ENCODE peak calls at places on chromosomes 11 and 22, in seven cellular contexts. L is NCI-H1930; X is thoracic aorta; R is activated effector memory CD4-positive, alpha-beta T cell treated with Interleukin-2 at 50 U/mL for 16 hours; J is GM23338; O is stimulated activated CD8-positive, alpha-beta memory T cell treated with anti-CD3 and anti-CD28 coated beads, Interleukin-4, amount 100 ng/mL, for 24 hours; V is BJ. B is an unnamed sample.

GRCh38 chr11:11979487-11980117 is 28.8 kb downstream of the DKK3 start:
- DNase-seq in L (no peak), X (no peak), R (no peak), J (no peak), O (no peak), V (peak; percentile 68), B (no peak)

GRCh38 chr11:67306769-67307544 is 3.6 kb downstream of the SSH3 start:
- DNase-seq in L (no peak), X (no peak), R (no peak), J (no peak), O (no peak), V (no peak), B (no peak)

GRCh38 chr11:34026432-34026831 is 25.1 kb upstream of the CAPRIN1 start:
- DNase-seq in L (no peak), X (no peak), R (no peak), J (no peak), O (no peak), V (no peak), B (no peak)

GRCh38 chr11:123303924-123304323 is 108.9 kb upstream of the CLMP start:
- DNase-seq in L (no peak), X (no peak), R (no peak), J (peak; percentile 13), O (no peak), V (no peak), B (no peak)

GRCh38 chr22:36221799-36222751 is 17.3 kb downstream of the APOL2 start:
- DNase-seq in L (no peak), X (no peak), R (peak; percentile 23), J (peak; percentile 86), O (peak; percentile 32), V (no peak), B (peak; percentile 19)

GRCh38 chr11:23995891-23996290 is 501.0 kb upstream of the LUZP2 start:
- DNase-seq in L (no peak), X (no peak), R (no peak), J (no peak), O (no peak), V (no peak), B (no peak)

GRCh38 chr22:43079742-43080141 is 9.4 kb downstream of the TTLL1 start:
- DNase-seq in L (no peak), X (no peak), R (no peak), J (no peak), O (no peak), V (no peak), B (no peak)

GRCh38 chr11:112785104-112785503 is 176.1 kb upstream of the NCAM1 start:
- DNase-seq in L (no peak), X (no peak), R (no peak), J (no peak), O (no peak), V (no peak), B (no peak)

GRCh38 chr11:119551726-119552510 is 128.9 kb upstream of the THY1 start:
- DNase-seq in L (no peak), X (no peak), R (no peak), J (peak; percentile 24), O (no peak), V (peak; percentile 19), B (no peak)

GRCh38 chr11:20061766-20062165 is 98.5 kb downstream of the DBX1 start:
- DNase-seq in L (no peak), X (no peak), R (no peak), J (no peak), O (no peak), V (no peak), B (no peak)

GRCh38 chr11:9665749-9666148 is 1.9 kb downstream of the SWAP70 start:
- DNase-seq in L (no peak), X (no peak), R (no peak), J (no peak), O (no peak), V (no peak), B (no peak)

GRCh38 chr22:42270178-42270511 is 308 bp downstream of the TCF20 start:
- DNase-seq in L (peak; percentile 33), X (no peak), R (peak; percentile 33), J (peak; percentile 70), O (no peak), V (no peak), B (peak; percentile 35)

GRCh38 chr22:27462190-27462589 is 339.4 kb downstream of the MN1 start:
- DNase-seq in L (peak; percentile 69), X (no peak), R (no peak), J (no peak), O (no peak), V (no peak), B (no peak)

GRCh38 chr11:102225689-102226562 is 91.4 kb upstream of the BIRC3 start:
- DNase-seq in L (no peak), X (no peak), R (no peak), J (no peak), O (no peak), V (peak; percentile 76), B (no peak)

GRCh38 chr11:119055901-119056300 is 1.1 kb downstream of the HYOU1 start:
- DNase-seq in L (no peak), X (no peak), R (no peak), J (peak; percentile 22), O (no peak), V (no peak), B (no peak)

GRCh38 chr11:11810764-11811726 is 30.7 kb upstream of the USP47 start:
- DNase-seq in L (no peak), X (no peak), R (no peak), J (peak; percentile 66), O (no peak), V (no peak), B (no peak)